ENCODE peak calls at places on chromosomes 2 and 18, in six cellular contexts. X is right lobe of liver, L is uterus, T is K562, R is IMR-90, E is endothelial cell of umbilical vein. O is an unnamed sample.

GRCh38 chr2:68252407-68253210 is at the start of gene PPP3R1:
- DNase-seq in R (peak; percentile 96), L (peak; percentile 94), E (peak; percentile 97), X (peak; percentile 97), T (peak; percentile 89), O (peak; percentile 95)

GRCh38 chr18:41940506-41941215 is 14.4 kb upstream of the PIK3C3 start:
- DNase-seq in T (no peak), R (peak; percentile 97), E (no peak), L (no peak), X (no peak), O (no peak)

GRCh38 chr2:162258686-162259085 is 15.4 kb upstream of the FAP start:
- DNase-seq in R (peak; percentile 49), T (no peak), L (no peak), X (no peak), E (no peak), O (no peak)

GRCh38 chr2:197277726-197278259 is 32.8 kb downstream of the ANKRD44 start:
- DNase-seq in E (no peak), X (no peak), R (no peak), L (no peak), T (no peak), O (no peak)

GRCh38 chr2:72993147-72993546 is 75.8 kb downstream of the EMX1 start:
- DNase-seq in E (peak; percentile 51), L (no peak), X (no peak), T (peak; percentile 85), R (peak; percentile 13), O (no peak)

GRCh38 chr2:230737791-230738226 is 25.2 kb downstream of the CAB39 start:
- DNase-seq in T (no peak), X (no peak), R (no peak), L (no peak), E (no peak), O (no peak)

GRCh38 chr18:28175047-28175929 is 1.6 kb downstream of the CDH2 start:
- DNase-seq in R (peak; percentile 42), L (no peak), T (no peak), X (peak; percentile 72), E (peak; percentile 44), O (no peak)

GRCh38 chr18:864872-865273 is 39.8 kb upstream of the ADCYAP1 start:
- DNase-seq in L (peak; percentile 52), X (peak; percentile 74), T (peak; percentile 73), R (peak; percentile 70), E (peak; percentile 60), O (peak; percentile 62)

GRCh38 chr18:62715439-62715792 is at the start of gene PHLPP1:
- DNase-seq in X (no peak), L (no peak), T (no peak), R (no peak), E (no peak), O (no peak)

GRCh38 chr18:35047697-35048292 is 6.6 kb downstream of the MAPRE2 start:
- DNase-seq in X (no peak), L (no peak), E (no peak), R (no peak), T (no peak), O (no peak)

GRCh38 chr2:14944562-14945346 is 312.2 kb downstream of the LRATD1 start:
- DNase-seq in E (no peak), X (no peak), T (no peak), L (no peak), R (peak; percentile 34), O (no peak)

GRCh38 chr2:24491626-24492282 is 700 bp downstream of the NCOA1 start:
- DNase-seq in T (peak; percentile 75), L (peak; percentile 40), R (no peak), X (peak; percentile 71), E (peak; percentile 62), O (peak; percentile 77)

GRCh38 chr2:207825033-207825957 is 55.6 kb upstream of the FZD5 start:
- DNase-seq in L (peak; percentile 37), X (no peak), R (no peak), E (no peak), T (no peak), O (no peak)

GRCh38 chr18:45386256-45386655 is 229.0 kb upstream of the SLC14A2 start:
- DNase-seq in T (peak; percentile 7), R (peak; percentile 8), X (peak; percentile 29), E (peak; percentile 2), L (peak; percentile 29), O (peak; percentile 49)

GRCh38 chr2:160010361-160011145 is 51.9 kb downstream of the PLA2R1 start:
- DNase-seq in X (no peak), R (peak; percentile 13), E (no peak), L (no peak), T (no peak), O (peak; percentile 15)

GRCh38 chr2:43303889-43304288 is 77.5 kb upstream of the ZFP36L2 start:
- DNase-seq in T (no peak), X (no peak), L (no peak), R (no peak), E (no peak), O (no peak)

GRCh38 chr2:211133766-211134165 is 577.4 kb downstream of the CPS1 start:
- DNase-seq in X (no peak), T (no peak), R (no peak), E (no peak), L (no peak), O (no peak)

GRCh38 chr18:65620076-65620696 is 130.6 kb upstream of the CDH7 start:
- DNase-seq in X (no peak), R (no peak), E (no peak), T (no peak), L (no peak), O (no peak)

GRCh38 chr2:171924170-171924942 is 2.1 kb downstream of the HAT1 start:
- DNase-seq in L (no peak), X (no peak), T (no peak), E (no peak), R (no peak), O (peak; percentile 23)

GRCh38 chr2:172090947-172091625 is 5.8 kb downstream of the DLX1 start:
- DNase-seq in R (no peak), E (no peak), T (no peak), X (no peak), L (no peak), O (no peak)

GRCh38 chr2:149399934-149400615 is 69.7 kb downstream of the LYPD6 start:
- DNase-seq in L (no peak), X (no peak), R (no peak), T (no peak), E (peak; percentile 24), O (no peak)

GRCh38 chr2:141711627-141712026 is 419.2 kb downstream of the LRP1B start:
- DNase-seq in L (no peak), R (no peak), E (no peak), X (no peak), T (no peak), O (no peak)

GRCh38 chr2:26450031-26450635 is 27.8 kb downstream of the OTOF start:
- DNase-seq in T (no peak), L (no peak), R (no peak), E (no peak), X (no peak), O (no peak)

DNA sequence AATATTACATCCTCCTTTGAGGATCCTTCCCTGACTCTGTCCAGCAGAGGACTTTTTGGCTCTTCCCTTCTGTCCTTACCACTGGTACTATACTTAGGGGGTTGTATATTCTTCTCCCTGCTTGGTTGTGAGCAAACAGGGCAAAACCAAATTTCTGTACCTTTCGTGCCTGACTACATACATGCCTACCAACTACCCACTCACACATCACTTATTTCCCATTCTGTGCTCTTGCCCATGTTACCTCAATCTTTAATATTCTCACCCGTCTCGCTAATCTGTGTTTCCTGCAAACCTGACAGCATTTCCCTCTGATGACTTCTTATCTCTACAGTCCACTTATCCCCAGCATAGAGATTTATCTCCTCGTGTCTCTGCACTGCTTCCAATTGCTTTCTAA is 58.6 kb downstream of the FTCDNL1 start:
- DNase-seq in X (no peak), L (no peak), E (no peak), R (no peak), T (no peak), O (no peak)
- TF ChIP-seq POLR2A in X (no peak), L (no peak), E (no peak), R (no peak), T (no peak), O (no peak)

GRCh38 chr2:88837511-88838160 is 146.2 kb downstream of the RPIA start:
- DNase-seq in T (no peak), X (no peak), R (no peak), E (no peak), L (no peak), O (no peak)

GRCh38 chr2:88834376-88834775 is 142.9 kb downstream of the RPIA start:
- DNase-seq in X (no peak), T (no peak), E (no peak), L (no peak), R (no peak), O (no peak)

GRCh38 chr2:88836351-88836750 is 144.9 kb downstream of the RPIA start:
- DNase-seq in X (no peak), E (no peak), R (no peak), T (no peak), L (no peak), O (no peak)

GRCh38 chr2:88834866-88835265 is 143.4 kb downstream of the RPIA start:
- DNase-seq in L (no peak), T (no peak), R (no peak), X (no peak), E (no peak), O (no peak)

DNA sequence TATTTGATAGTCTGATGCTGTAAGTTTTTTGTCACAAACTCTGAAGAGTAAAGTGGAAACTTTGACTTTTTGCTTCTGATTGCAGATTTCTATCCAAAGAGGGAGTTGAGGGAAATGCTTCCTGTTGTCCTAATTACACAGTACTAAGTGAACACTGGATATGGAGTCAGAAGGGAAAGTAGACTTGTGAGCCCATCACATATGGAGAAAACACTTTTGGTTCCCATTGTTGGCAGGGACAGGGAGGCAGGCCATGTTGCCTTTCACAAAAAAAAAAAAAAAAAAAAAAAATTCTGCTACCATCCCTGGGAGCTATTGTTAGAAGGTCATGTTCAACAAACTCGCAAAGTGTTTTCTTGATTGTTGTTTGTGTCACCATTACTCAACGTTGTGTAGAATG is 144.3 kb downstream of the RPIA start:
- DNase-seq in R (no peak), X (no peak), T (no peak), L (no peak), E (no peak), O (no peak)
- H3K4me3 ChIP-seq in R (no peak overlapping the region), X (no peak overlapping the region), T (no peak overlapping the region), L (no peak overlapping the region), E (no peak overlapping the region), O (no peak overlapping the region)

DNA sequence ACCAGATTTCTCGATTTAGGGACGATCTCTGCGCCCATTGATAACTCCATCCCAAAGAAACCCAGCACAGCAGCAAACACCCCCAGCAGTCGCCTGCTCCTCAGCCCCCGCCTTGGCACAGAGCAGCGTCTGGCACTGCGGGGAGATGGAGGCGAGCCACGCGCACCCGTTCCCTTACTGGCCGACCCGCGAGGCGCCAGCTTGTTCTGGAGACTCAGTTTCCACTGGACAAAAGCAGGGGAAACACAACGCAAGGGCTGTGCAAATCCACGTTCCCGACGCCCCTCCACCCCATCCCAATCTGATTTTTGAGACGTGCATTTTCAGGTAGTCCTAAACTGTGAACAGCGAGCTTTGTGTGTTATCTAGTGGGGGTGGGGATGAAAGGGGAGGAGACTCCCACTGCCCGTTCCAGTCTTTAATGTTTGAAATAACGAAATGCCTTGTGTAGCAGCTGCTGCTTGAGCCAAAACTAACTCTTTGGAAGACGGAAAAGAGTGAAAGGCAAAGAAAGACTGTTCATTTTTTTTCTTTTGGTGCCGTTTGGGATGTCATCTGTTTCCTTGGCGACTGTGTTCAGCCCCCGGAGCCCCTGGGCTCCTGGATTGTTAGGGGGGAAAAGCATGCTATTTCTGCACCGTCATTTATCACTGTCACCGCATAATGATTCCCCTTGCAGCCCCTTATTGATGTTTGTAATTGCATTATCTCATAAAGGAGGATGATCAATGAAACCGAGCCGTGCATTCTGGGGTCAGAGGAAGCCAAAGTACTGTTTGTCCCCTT is 143.3 kb downstream of the MEIS1 start:
- DNase-seq in X (no peak), E (no peak), L (peak; percentile 80), R (peak; percentile 76), T (no peak), O (peak; percentile 67)
- TF ChIP-seq POLR2A in X (no peak), E (no peak), L (peak; percentile 21), R (no peak), T (no peak), O (no peak)

GRCh38 chr2:199910338-199911051 is 598 bp upstream of the C2orf69 start:
- DNase-seq in T (no peak), L (no peak), R (no peak), X (no peak), E (no peak), O (no peak)
- H3K4me3 ChIP-seq in T (peak overlapping the region; percentile 90), L (peak overlapping the region; percentile 98), R (peak overlapping the region; percentile 2), X (peak overlapping the region; percentile 74), E (peak overlapping the region; percentile 31), O (peak overlapping the region; percentile 92)

O was measured in ovary.